ENCODE peak calls at places on chromosomes 16 and 17, in six cellular contexts. R is sigmoid colon, S is DND-41, X is A673, G is WERI-Rb-1, F is astrocyte. T is an unnamed sample. For H3K27me3, the result is how much of the 10 kb centered on the place peaks cover.

GRCh38 chr16:53912155-53912554 is 208.2 kb downstream of the FTO start:
- DNase-seq in X (no peak), F (no peak), G (no peak), S (no peak), R (no peak), T (no peak)

GRCh38 chr17:63024716-63025115 is 58.7 kb downstream of the TANC2 start:
- DNase-seq in F (peak), X (no peak), G (no peak), R (no peak), S (no peak), T (no peak)

GRCh38 chr16:9139965-9140364 is 48.5 kb downstream of the HAPSTR1 start:
- DNase-seq in X (peak), R (no peak), S (peak), G (peak), F (no peak), T (no peak)

GRCh38 chr16:69861276-69862030 is 89.7 kb upstream of the CLEC18A start:
- DNase-seq in R (peak), S (no peak), G (no peak), X (no peak), F (peak), T (peak)

GRCh38 chr17:45200701-45201100 is 21.0 kb upstream of the FMNL1 start:
- DNase-seq in F (no peak), S (no peak), G (no peak), X (no peak), R (peak), T (no peak)

GRCh38 chr17:67258836-67259468 is 14.0 kb upstream of the HELZ start:
- DNase-seq in G (no peak), F (no peak), X (no peak), S (peak), R (no peak), T (no peak)

GRCh38 chr17:33667052-33667509 is 374.0 kb upstream of the ASIC2 start:
- DNase-seq in F (no peak), R (no peak), G (no peak), X (no peak), S (peak), T (no peak)

GRCh38 chr17:75267403-75268232 is 3.4 kb downstream of the MIF4GD start:
- DNase-seq in G (peak), X (no peak), F (no peak), S (no peak), R (no peak), T (no peak)

GRCh38 chr17:49548506-49549310 is 27.0 kb upstream of the NXPH3 start:
- DNase-seq in R (no peak), X (no peak), S (no peak), G (peak), F (no peak), T (no peak)

DNA sequence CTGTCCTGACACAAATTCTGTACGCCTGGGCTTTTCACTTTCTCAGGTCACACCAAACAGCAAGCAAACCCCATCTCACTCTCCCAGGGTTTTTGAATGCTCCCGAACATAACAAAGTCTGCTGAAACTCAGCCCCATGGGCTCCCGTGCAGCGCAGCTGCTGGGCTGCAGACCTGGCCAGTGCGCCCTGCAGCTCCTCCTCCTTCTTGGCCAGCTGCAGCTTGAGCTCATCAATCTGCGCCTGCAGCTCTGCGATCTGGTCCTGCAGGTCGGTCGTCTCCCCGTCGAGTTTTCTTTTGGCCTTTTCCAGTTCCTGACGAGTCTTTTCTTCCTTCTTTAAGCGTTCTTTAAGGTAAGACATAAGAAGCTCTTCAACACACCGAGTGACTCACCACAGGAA is 70.5 kb downstream of the NDEL1 start:
- DNase-seq in F (no peak), R (no peak), G (no peak), X (no peak), S (no peak), T (no peak)
- H3K4me3 ChIP-seq in F (no peak), R (no peak), G (no peak), X (no peak), S (no peak), T (no peak)

DNA sequence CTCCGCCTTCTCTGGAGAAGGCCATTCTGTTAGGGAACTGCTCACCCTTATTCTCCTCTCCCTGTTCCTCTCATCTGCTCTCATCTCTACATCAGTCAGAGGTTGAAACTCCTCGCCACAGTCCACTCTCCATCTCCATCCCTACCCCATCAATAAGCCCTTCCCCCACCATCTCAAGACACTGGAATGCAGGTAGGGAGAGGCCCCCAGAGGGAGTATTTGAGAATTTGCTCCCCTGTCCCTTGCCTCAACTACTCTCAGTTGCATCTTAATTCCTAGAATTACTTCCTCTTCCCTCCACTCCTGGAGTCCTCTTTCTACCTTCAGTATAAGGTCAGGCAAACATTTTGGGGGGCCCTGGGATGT is 2.0 kb upstream of the AATF start:
- DNase-seq in X (no peak), F (no peak), G (no peak), S (no peak), R (no peak), T (no peak)
- H3K27me3 ChIP-seq in X (half or more), F (half or more), G (half or more), S (under half), R (half or more), T (under half)

GRCh38 chr17:59746849-59747445 is 39.5 kb downstream of the VMP1 start:
- DNase-seq in X (peak), F (peak), S (no peak), G (peak), R (no peak), T (no peak)
- TF ChIP-seq CTCF in X (peak), F (peak), S (peak), G (peak), R (peak), T (peak)

GRCh38 chr17:28900986-28901726 is 1.7 kb downstream of the DHRS13 start:
- DNase-seq in X (no peak), G (no peak), F (no peak), R (no peak), S (no peak), T (no peak)
- H3K4me3 ChIP-seq in X (peak), G (no peak), F (no peak), R (no peak), S (peak), T (no peak)

GRCh38 chr17:32552280-32552679 is 65.5 kb downstream of the CDK5R1 start:
- DNase-seq in R (no peak), F (no peak), G (no peak), X (no peak), S (no peak), T (no peak)

GRCh38 chr17:32555611-32556310 is 69.0 kb downstream of the CDK5R1 start:
- DNase-seq in F (no peak), S (no peak), G (no peak), R (no peak), X (no peak), T (no peak)

GRCh38 chr17:32553168-32553567 is 66.4 kb downstream of the CDK5R1 start:
- DNase-seq in F (no peak), S (no peak), G (no peak), R (no peak), X (no peak), T (no peak)

GRCh38 chr17:32549559-32549958 is 62.8 kb downstream of the CDK5R1 start:
- DNase-seq in G (no peak), X (no peak), R (no peak), S (no peak), F (no peak), T (no peak)

GRCh38 chr17:32551186-32551955 is 64.6 kb downstream of the CDK5R1 start:
- DNase-seq in F (peak), G (no peak), S (no peak), X (no peak), R (no peak), T (no peak)
- H3K27me3 ChIP-seq in F (under half), G (under half), S (under half), X (under half), R (under half), T (under half)

T was measured in BJ.